ENCODE peak calls at places on chromosomes 11 and 22, in ten cellular contexts. L, M, Z, V, Y, C, T, I, O and F are unnamed samples.

GRCh38 chr22:41043727-41044126 is 48.7 kb upstream of the EP300 start:
- DNase-seq in L (no peak), M (no peak), Z (no peak), V (no peak), Y (no peak), C (no peak), T (no peak), I (no peak), O (no peak), F (no peak)

GRCh38 chr11:123457187-123457770 is 27.2 kb downstream of the GRAMD1B start:
- DNase-seq in L (peak; percentile 70), M (no peak), Z (no peak), V (no peak), Y (peak; percentile 33), C (no peak), T (no peak), I (no peak), O (no peak), F (no peak)

GRCh38 chr11:111454561-111455192 is 57.5 kb downstream of the BTG4 start:
- DNase-seq in L (no peak), M (no peak), Z (peak; percentile 45), V (peak; percentile 84), Y (peak; percentile 87), C (peak; percentile 49), T (peak; percentile 62), I (peak; percentile 23), O (no peak), F (no peak)

GRCh38 chr11:40328890-40329617 is 1130.4 kb downstream of the LRRC4C start:
- DNase-seq in L (peak; percentile 84), M (peak; percentile 63), Z (peak; percentile 98), V (no peak), Y (no peak), C (peak; percentile 100), T (no peak), I (no peak), O (no peak), F (no peak)

GRCh38 chr22:50199836-50200332 is 927 bp upstream of the SELENOO start:
- DNase-seq in L (no peak), M (no peak), Z (no peak), V (peak; percentile 82), Y (no peak), C (no peak), T (no peak), I (no peak), O (no peak), F (no peak)

GRCh38 chr11:78276311-78276710 is 87.6 kb downstream of the USP35 start:
- DNase-seq in L (no peak), M (no peak), Z (no peak), V (no peak), Y (no peak), C (no peak), T (no peak), I (no peak), O (no peak), F (no peak)

GRCh38 chr11:103671143-103671651 is 365.2 kb upstream of the DDI1 start:
- DNase-seq in L (no peak), M (no peak), Z (no peak), V (no peak), Y (no peak), C (no peak), T (no peak), I (no peak), O (no peak), F (no peak)

GRCh38 chr11:25613899-25614298 is 718.0 kb upstream of the ANO3 start:
- DNase-seq in L (no peak), M (no peak), Z (no peak), V (no peak), Y (no peak), C (no peak), T (no peak), I (no peak), O (no peak), F (no peak)

GRCh38 chr11:76698321-76699043 is 27.9 kb upstream of the LRRC32 start:
- DNase-seq in L (no peak), M (no peak), Z (peak; percentile 50), V (peak; percentile 74), Y (no peak), C (no peak), T (no peak), I (no peak), O (peak; percentile 34), F (no peak)

DNA sequence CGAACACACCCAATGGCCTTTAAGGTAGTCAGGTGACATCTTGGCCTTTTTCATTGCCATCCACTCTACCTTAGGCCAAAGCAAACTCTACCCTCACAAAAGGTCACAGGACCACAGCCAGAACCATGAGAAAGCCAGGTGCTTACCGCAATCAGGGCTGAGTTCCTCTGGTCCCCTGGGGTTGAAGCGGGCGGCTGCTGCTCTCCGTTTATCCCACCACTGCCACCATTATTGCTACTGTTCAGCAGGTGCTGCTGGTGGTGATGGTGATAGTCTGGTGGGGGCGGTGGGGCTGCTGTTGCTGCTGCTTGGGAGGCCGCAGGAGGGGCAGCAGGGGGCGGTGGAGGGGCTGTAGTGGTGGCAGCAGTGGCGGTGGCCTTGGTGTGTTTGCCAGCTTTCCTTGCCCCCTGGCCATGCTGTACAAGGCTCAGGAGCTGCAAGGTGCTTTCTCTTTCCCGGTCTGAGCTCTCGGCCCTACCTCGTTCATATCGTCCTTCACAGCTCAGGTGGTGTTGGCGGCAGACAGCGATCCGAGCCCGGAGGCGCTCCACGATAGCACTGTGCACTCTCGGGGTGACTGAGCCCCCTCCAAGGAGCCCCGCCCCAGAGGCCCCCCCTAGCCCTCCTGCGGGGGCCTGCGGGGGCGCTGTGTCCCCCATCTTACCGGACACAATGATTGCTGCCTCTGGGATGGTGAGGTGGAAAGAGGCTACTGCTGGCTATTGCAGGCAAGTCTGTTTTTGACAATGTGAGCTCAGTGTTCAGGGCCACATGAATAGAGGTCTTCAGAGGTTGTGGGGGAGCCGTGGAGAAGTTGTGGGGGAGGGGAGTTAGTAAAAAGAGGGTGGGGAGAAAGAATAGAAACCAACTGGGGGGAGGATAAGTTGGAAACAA is 1.5 kb downstream of the MAML2 start:
- DNase-seq in L (peak; percentile 80), M (peak; percentile 75), Z (peak; percentile 9), V (peak; percentile 61), Y (peak; percentile 79), C (no peak), T (no peak), I (peak; percentile 57), O (no peak), F (peak; percentile 52)
- TF ChIP-seq CTCF in L (peak; percentile 23), M (peak; percentile 54), Z (no peak), V (peak; percentile 28), Y (peak; percentile 36), C (peak; percentile 68), T (peak; percentile 3), I (peak; percentile 20), O (peak; percentile 37), F (peak; percentile 41)

GRCh38 chr11:47773882-47774281 is 6.7 kb upstream of the FNBP4 start:
- DNase-seq in L (no peak), M (no peak), Z (no peak), V (no peak), Y (no peak), C (no peak), T (no peak), I (no peak), O (no peak), F (no peak)

GRCh38 chr11:47765086-47765485 is 2.1 kb downstream of the FNBP4 start:
- DNase-seq in L (no peak), M (no peak), Z (no peak), V (no peak), Y (no peak), C (no peak), T (no peak), I (no peak), O (no peak), F (no peak)

GRCh38 chr11:47766363-47767227 is 546 bp downstream of the FNBP4 start:
- DNase-seq in L (peak; percentile 83), M (no peak), Z (peak; percentile 68), V (no peak), Y (peak; percentile 87), C (peak; percentile 48), T (peak; percentile 86), I (peak; percentile 34), O (no peak), F (peak; percentile 65)

GRCh38 chr11:47768090-47768620 is 1.0 kb upstream of the FNBP4 start:
- DNase-seq in L (peak; percentile 82), M (peak; percentile 79), Z (peak; percentile 82), V (no peak), Y (peak; percentile 45), C (peak; percentile 53), T (peak; percentile 84), I (peak; percentile 44), O (no peak), F (peak; percentile 45)
- TF ChIP-seq CTCF in L (no peak), M (no peak), Z (no peak), V (no peak), Y (no peak), C (peak; percentile 14), T (no peak), I (no peak), O (no peak), F (no peak)

GRCh38 chr22:39530692-39531331 is 1.7 kb downstream of the RPS19BP1 start:
- DNase-seq in L (no peak), M (peak; percentile 65), Z (no peak), V (no peak), Y (peak; percentile 48), C (peak; percentile 32), T (no peak), I (no peak), O (no peak), F (no peak)
- TF ChIP-seq CTCF in L (no peak), M (peak; percentile 62), Z (no peak), V (no peak), Y (peak; percentile 23), C (peak; percentile 53), T (no peak), I (peak; percentile 18), O (peak; percentile 25), F (no peak)

GRCh38 chr11:119322921-119323531 is 6.1 kb upstream of the MCAM start:
- DNase-seq in L (peak; percentile 61), M (no peak), Z (no peak), V (no peak), Y (no peak), C (no peak), T (peak; percentile 56), I (no peak), O (no peak), F (peak; percentile 11)

GRCh38 chr11:119323532-119324033 is 6.7 kb upstream of the MCAM start:
- DNase-seq in L (peak; percentile 89), M (peak; percentile 59), Z (peak; percentile 63), V (peak; percentile 82), Y (peak; percentile 94), C (peak; percentile 74), T (peak; percentile 85), I (peak; percentile 81), O (peak; percentile 51), F (peak; percentile 91)

GRCh38 chr11:119320593-119321524 is 3.9 kb upstream of the MCAM start:
- DNase-seq in L (peak; percentile 87), M (no peak), Z (peak; percentile 22), V (peak; percentile 70), Y (peak; percentile 76), C (peak; percentile 36), T (peak; percentile 81), I (peak; percentile 53), O (no peak), F (peak; percentile 81)

GRCh38 chr11:119324124-119324665 is 7.3 kb upstream of the MCAM start:
- DNase-seq in L (peak; percentile 16), M (no peak), Z (no peak), V (no peak), Y (no peak), C (no peak), T (no peak), I (no peak), O (no peak), F (no peak)

DNA sequence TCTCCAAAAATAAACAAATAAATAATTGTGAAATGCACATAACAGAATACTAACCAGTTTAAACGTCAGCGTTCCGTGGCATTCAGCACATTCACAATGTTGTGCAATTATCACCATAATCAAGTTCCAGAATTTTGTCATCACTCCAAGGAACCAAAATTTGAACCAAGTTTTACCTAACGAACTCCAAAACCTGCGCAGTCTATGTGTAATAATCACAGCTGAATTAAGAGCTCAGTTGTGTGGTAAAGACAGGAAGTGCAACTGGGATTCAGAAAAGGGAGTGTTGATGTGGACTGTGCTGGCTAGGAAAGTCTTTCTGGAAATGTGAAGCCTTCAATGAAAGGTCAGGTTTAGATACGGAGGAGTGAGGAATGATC is 5.4 kb upstream of the MCAM start:
- DNase-seq in L (peak; percentile 9), M (no peak), Z (no peak), V (no peak), Y (no peak), C (no peak), T (peak; percentile 16), I (no peak), O (no peak), F (peak; percentile 11)
- TF ChIP-seq CTCF in L (no peak), M (no peak), Z (no peak), V (no peak), Y (no peak), C (peak; percentile 8), T (no peak), I (no peak), O (peak; percentile 5), F (peak; percentile 14)